ENCODE peak calls at places on chromosome 21, in nine cellular contexts. B is A549, S is tibial nerve, Z is transverse colon, C is GM12878, Q is K562, M is suprapubic skin, F is upper lobe of left lung, X is ovary. J is an unnamed sample.

GRCh38 chr21:42666023-42666747 is 12.8 kb downstream of the PDE9A start:
- DNase-seq in Z (peak; percentile 33), F (no peak), S (no peak), Q (peak; percentile 95), X (no peak), M (no peak), C (no peak), B (peak; percentile 31), J (peak; percentile 87)

GRCh38 chr21:38721983-38722382 is 83.7 kb upstream of the ETS2 start:
- DNase-seq in B (no peak), F (no peak), X (no peak), Q (no peak), Z (no peak), S (no peak), M (no peak), C (no peak), J (no peak)

GRCh38 chr21:38659936-38660332 is 145.8 kb upstream of the ETS2 start:
- DNase-seq in C (no peak), S (no peak), Q (no peak), F (no peak), M (no peak), X (no peak), Z (no peak), B (no peak), J (no peak)

GRCh38 chr21:42107881-42108553 is 36.9 kb downstream of the UMODL1 start:
- DNase-seq in B (peak; percentile 51), X (no peak), Q (peak; percentile 83), M (no peak), F (peak; percentile 79), C (no peak), S (no peak), Z (peak; percentile 73), J (no peak)

GRCh38 chr21:15857740-15858139 is 128.0 kb downstream of the USP25 start:
- DNase-seq in B (no peak), F (no peak), M (no peak), C (no peak), X (no peak), Q (no peak), Z (no peak), S (no peak), J (no peak)

GRCh38 chr21:15795533-15795932 is 65.8 kb downstream of the USP25 start:
- DNase-seq in X (no peak), S (no peak), M (no peak), Q (no peak), F (no peak), Z (no peak), C (no peak), B (no peak), J (no peak)

GRCh38 chr21:39429445-39429844 is 16.1 kb downstream of the LCA5L start:
- DNase-seq in M (no peak), S (no peak), X (no peak), B (no peak), Z (no peak), F (no peak), C (no peak), Q (no peak), J (no peak)

GRCh38 chr21:16573581-16573980 is 843.8 kb downstream of the USP25 start:
- DNase-seq in Q (no peak), S (no peak), F (no peak), C (no peak), M (no peak), X (no peak), Z (no peak), B (no peak), J (no peak)

GRCh38 chr21:38920631-38921398 is 115.1 kb downstream of the ETS2 start:
- DNase-seq in Z (no peak), F (peak; percentile 7), Q (no peak), X (peak; percentile 53), B (peak; percentile 18), C (no peak), S (no peak), M (no peak), J (peak; percentile 61)

GRCh38 chr21:28714795-28715464 is 277.7 kb downstream of the LTN1 start:
- DNase-seq in B (no peak), F (no peak), S (no peak), C (no peak), Z (no peak), X (no peak), M (no peak), Q (no peak), J (no peak)

GRCh38 chr21:26437326-26438009 is 135.6 kb downstream of the CYYR1 start:
- DNase-seq in M (no peak), C (no peak), Z (no peak), Q (no peak), B (no peak), F (no peak), X (no peak), S (no peak), J (no peak)

GRCh38 chr21:42499430-42500106 is 3.5 kb upstream of the RSPH1 start:
- DNase-seq in C (no peak), Q (no peak), X (no peak), Z (no peak), F (no peak), B (no peak), S (no peak), M (peak; percentile 61), J (no peak)

GRCh38 chr21:31873696-31874599 is 1.1 kb downstream of the HUNK start:
- DNase-seq in X (peak; percentile 74), Z (peak; percentile 68), B (peak; percentile 32), Q (peak; percentile 76), S (no peak), M (no peak), C (no peak), F (peak; percentile 43), J (peak; percentile 72)

GRCh38 chr21:15441060-15441493 is 288.7 kb upstream of the USP25 start:
- DNase-seq in C (no peak), S (no peak), X (no peak), Z (no peak), M (no peak), B (no peak), F (no peak), Q (no peak), J (no peak)

GRCh38 chr21:42547001-42547905 is 33.6 kb downstream of the SLC37A1 start:
- DNase-seq in Z (no peak), F (no peak), Q (peak; percentile 82), B (no peak), C (no peak), X (peak; percentile 31), S (no peak), M (no peak), J (peak; percentile 56)

GRCh38 chr21:14533555-14534400 is 12.3 kb downstream of the SAMSN1 start:
- DNase-seq in F (no peak), M (no peak), Z (no peak), Q (peak; percentile 19), C (peak; percentile 56), X (no peak), S (no peak), B (peak; percentile 26), J (no peak)

GRCh38 chr21:42623684-42624083 is 29.7 kb upstream of the PDE9A start:
- DNase-seq in M (peak; percentile 40), C (no peak), S (no peak), B (no peak), Z (no peak), F (no peak), Q (no peak), X (no peak), J (peak; percentile 40)

GRCh38 chr21:27219068-27219467 is 252.2 kb upstream of the ADAMTS5 start:
- DNase-seq in C (no peak), M (no peak), Q (no peak), Z (no peak), X (no peak), B (no peak), F (no peak), S (no peak), J (no peak)

GRCh38 chr21:42505090-42505726 is 8.4 kb upstream of the SLC37A1 start:
- DNase-seq in X (no peak), B (no peak), Q (no peak), M (no peak), S (no peak), C (peak; percentile 72), F (no peak), Z (no peak), J (no peak)

DNA sequence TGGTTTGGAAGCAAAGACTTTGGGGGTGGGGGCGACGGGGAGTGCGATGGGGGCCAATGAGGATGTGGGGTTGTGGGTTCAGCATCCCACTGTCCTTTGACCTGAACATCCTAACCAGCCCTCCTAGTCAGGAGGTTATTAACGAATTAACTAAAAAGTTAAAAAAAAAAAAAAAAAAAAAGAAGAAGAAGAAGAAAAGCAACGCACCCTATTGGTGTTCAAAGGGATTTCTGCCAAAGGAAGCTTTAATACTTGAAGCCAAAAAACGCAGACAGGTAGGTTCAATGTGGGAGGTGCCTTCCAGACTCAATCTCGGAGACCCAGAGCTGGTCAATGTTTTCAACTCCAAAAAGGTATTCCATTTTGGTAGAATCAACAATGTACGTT is 2.2 kb downstream of the CLIC6 start:
- DNase-seq in Q (no peak), C (no peak), X (no peak), F (no peak), S (no peak), M (no peak), Z (no peak), B (no peak), J (no peak)
- TF ChIP-seq CTCF in Q (no peak), C (peak; percentile 21), X (no peak), F (no peak), S (no peak), M (no peak), Z (no peak), B (no peak), J (no peak)

GRCh38 chr21:37072239-37072987 is 458 bp downstream of the PIGP start:
- DNase-seq in Z (peak; percentile 11), F (peak; percentile 74), Q (no peak), B (no peak), C (no peak), S (peak; percentile 50), M (peak; percentile 86), X (peak; percentile 88), J (peak; percentile 88)
- TF ChIP-seq EP300 in Z (peak; percentile 19), F (no peak), Q (no peak), B (no peak), C (no peak), S (peak; percentile 87), M (no peak), X (no peak), J (peak; percentile 66)

DNA sequence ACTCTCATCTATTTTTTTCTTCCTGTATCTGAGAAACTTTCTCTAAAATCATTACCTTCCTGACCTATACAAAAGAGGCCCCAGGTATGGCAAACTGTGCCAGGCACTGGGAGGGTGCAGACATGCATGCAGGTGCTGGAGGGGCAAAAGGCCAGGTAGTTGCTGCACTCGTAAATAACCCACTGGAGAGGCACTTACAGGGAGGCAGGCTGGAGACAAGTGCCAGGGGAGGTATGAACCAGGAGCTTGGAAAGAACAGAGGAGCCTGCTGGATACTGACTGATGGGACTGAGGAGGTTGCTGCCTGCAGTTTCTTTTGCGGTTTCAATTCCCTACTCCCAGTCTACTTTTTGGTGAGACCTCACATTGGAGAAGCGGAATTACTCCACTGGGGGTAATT is 114.0 kb downstream of the DSCAM start:
- DNase-seq in Z (no peak), M (no peak), S (no peak), B (no peak), F (peak; percentile 47), Q (no peak), C (no peak), X (no peak), J (no peak)
- H3K4me3 ChIP-seq in Z (no peak overlapping the region), M (no peak overlapping the region), S (no peak overlapping the region), B (no peak overlapping the region), F (no peak overlapping the region), Q (no peak overlapping the region), C (no peak overlapping the region), X (no peak overlapping the region), J (no peak overlapping the region)

GRCh38 chr21:20572582-20572981 is 425.6 kb upstream of the NCAM2 start:
- DNase-seq in F (no peak), Q (no peak), M (no peak), B (no peak), Z (no peak), X (no peak), S (no peak), C (no peak), J (no peak)

GRCh38 chr21:20570824-20571232 is 427.4 kb upstream of the NCAM2 start:
- DNase-seq in M (no peak), X (no peak), Q (peak; percentile 23), Z (no peak), B (no peak), C (no peak), F (no peak), S (no peak), J (no peak)
- TF ChIP-seq CTCF in M (no peak), X (no peak), Q (no peak), Z (no peak), B (no peak), C (no peak), F (no peak), S (no peak), J (peak; percentile 5)